ENCODE peak calls at places on chromosome 2, in eight cellular contexts. One of them, this sample, is unnamed.

GRCh38 chr2:20933692-20934091 is 110.2 kb downstream of the APOB start:
- DNase-seq in choroid plexus epithelial cell: no peak
- DNase-seq in HFF-Myc: no peak
- DNase-seq in astrocyte of the spinal cord: no peak
- DNase-seq in cardiac fibroblast: no peak
- DNase-seq in HL-60: no peak
- DNase-seq in sigmoid colon: no peak
- DNase-seq in uterus: no peak
- DNase-seq in this sample: no peak

GRCh38 chr2:188976545-188977268 is 2.5 kb downstream of the COL3A1 start:
- DNase-seq in HL-60: no peak
- DNase-seq in choroid plexus epithelial cell: peak; percentile 87
- DNase-seq in astrocyte of the spinal cord: peak; percentile 54
- DNase-seq in uterus: no peak
- DNase-seq in cardiac fibroblast: peak; percentile 82
- DNase-seq in sigmoid colon: no peak
- DNase-seq in HFF-Myc: no peak
- DNase-seq in this sample: peak; percentile 45

GRCh38 chr2:157786663-157787363 is 89.3 kb downstream of the ACVR1 start:
- DNase-seq in HFF-Myc: no peak
- DNase-seq in uterus: no peak
- DNase-seq in astrocyte of the spinal cord: no peak
- DNase-seq in HL-60: no peak
- DNase-seq in sigmoid colon: no peak
- DNase-seq in cardiac fibroblast: peak; percentile 7
- DNase-seq in choroid plexus epithelial cell: no peak
- DNase-seq in this sample: peak; percentile 74

GRCh38 chr2:18378020-18378653 is 182.3 kb downstream of the RDH14 start:
- DNase-seq in uterus: no peak
- DNase-seq in HL-60: no peak
- DNase-seq in cardiac fibroblast: peak; percentile 62
- DNase-seq in sigmoid colon: no peak
- DNase-seq in choroid plexus epithelial cell: peak; percentile 64
- DNase-seq in astrocyte of the spinal cord: peak; percentile 49
- DNase-seq in HFF-Myc: no peak
- DNase-seq in this sample: peak; percentile 47

GRCh38 chr2:3839489-3839888 is 136.1 kb downstream of the DCDC2C start:
- DNase-seq in HL-60: no peak
- DNase-seq in choroid plexus epithelial cell: peak; percentile 6
- DNase-seq in astrocyte of the spinal cord: no peak
- DNase-seq in cardiac fibroblast: no peak
- DNase-seq in uterus: no peak
- DNase-seq in sigmoid colon: no peak
- DNase-seq in HFF-Myc: no peak
- DNase-seq in this sample: no peak

GRCh38 chr2:195319112-195319460 is 337.9 kb upstream of the SLC39A10 start:
- DNase-seq in cardiac fibroblast: peak; percentile 59
- DNase-seq in HL-60: no peak
- DNase-seq in sigmoid colon: no peak
- DNase-seq in astrocyte of the spinal cord: peak; percentile 70
- DNase-seq in uterus: no peak
- DNase-seq in HFF-Myc: no peak
- DNase-seq in choroid plexus epithelial cell: peak; percentile 86
- DNase-seq in this sample: peak; percentile 94

GRCh38 chr2:40668435-40668834 is 216.5 kb upstream of the SLC8A1 start:
- DNase-seq in sigmoid colon: peak; percentile 70
- DNase-seq in HL-60: peak; percentile 56
- DNase-seq in astrocyte of the spinal cord: no peak
- DNase-seq in HFF-Myc: no peak
- DNase-seq in cardiac fibroblast: peak; percentile 59
- DNase-seq in uterus: peak; percentile 62
- DNase-seq in choroid plexus epithelial cell: peak; percentile 36
- DNase-seq in this sample: peak; percentile 2

GRCh38 chr2:113760400-113760799 is 4.0 kb upstream of the SLC35F5 start:
- DNase-seq in uterus: no peak
- DNase-seq in astrocyte of the spinal cord: peak; percentile 57
- DNase-seq in HL-60: no peak
- DNase-seq in choroid plexus epithelial cell: peak; percentile 88
- DNase-seq in sigmoid colon: no peak
- DNase-seq in HFF-Myc: no peak
- DNase-seq in cardiac fibroblast: peak; percentile 92
- DNase-seq in this sample: no peak

GRCh38 chr2:196073521-196073920 is 4.9 kb upstream of the DNAH7 start:
- DNase-seq in choroid plexus epithelial cell: no peak
- DNase-seq in HFF-Myc: no peak
- DNase-seq in HL-60: no peak
- DNase-seq in cardiac fibroblast: no peak
- DNase-seq in uterus: no peak
- DNase-seq in sigmoid colon: no peak
- DNase-seq in astrocyte of the spinal cord: no peak
- DNase-seq in this sample: no peak

GRCh38 chr2:75646583-75647425 is at the start of gene MRPL19:
- DNase-seq in uterus: peak; percentile 79
- DNase-seq in sigmoid colon: peak; percentile 92
- DNase-seq in cardiac fibroblast: peak; percentile 95
- DNase-seq in choroid plexus epithelial cell: peak; percentile 95
- DNase-seq in astrocyte of the spinal cord: peak; percentile 94
- DNase-seq in HL-60: peak; percentile 59
- DNase-seq in HFF-Myc: peak; percentile 87
- DNase-seq in this sample: peak; percentile 94

GRCh38 chr2:75646090-75646582 is 447 bp upstream of the MRPL19 start:
- DNase-seq in choroid plexus epithelial cell: no peak
- DNase-seq in HFF-Myc: no peak
- DNase-seq in uterus: no peak
- DNase-seq in astrocyte of the spinal cord: no peak
- DNase-seq in HL-60: no peak
- DNase-seq in sigmoid colon: no peak
- DNase-seq in cardiac fibroblast: no peak
- DNase-seq in this sample: no peak

GRCh38 chr2:75645643-75646042 is 940 bp upstream of the MRPL19 start:
- DNase-seq in uterus: no peak
- DNase-seq in cardiac fibroblast: no peak
- DNase-seq in HL-60: no peak
- DNase-seq in sigmoid colon: no peak
- DNase-seq in astrocyte of the spinal cord: no peak
- DNase-seq in choroid plexus epithelial cell: no peak
- DNase-seq in HFF-Myc: no peak
- DNase-seq in this sample: no peak

GRCh38 chr2:75641587-75641986 is 5.0 kb upstream of the MRPL19 start:
- DNase-seq in astrocyte of the spinal cord: no peak
- DNase-seq in uterus: no peak
- DNase-seq in HFF-Myc: no peak
- DNase-seq in choroid plexus epithelial cell: no peak
- DNase-seq in sigmoid colon: no peak
- DNase-seq in cardiac fibroblast: peak; percentile 53
- DNase-seq in HL-60: no peak
- DNase-seq in this sample: no peak

GRCh38 chr2:75643980-75644379 is 2.6 kb upstream of the MRPL19 start:
- DNase-seq in cardiac fibroblast: no peak
- DNase-seq in HL-60: no peak
- DNase-seq in uterus: no peak
- DNase-seq in HFF-Myc: no peak
- DNase-seq in sigmoid colon: no peak
- DNase-seq in astrocyte of the spinal cord: no peak
- DNase-seq in choroid plexus epithelial cell: no peak
- DNase-seq in this sample: no peak
- H3K4me3 ChIP-seq in cardiac fibroblast: no peak overlapping the region
- H3K4me3 ChIP-seq in HL-60: no peak overlapping the region
- H3K4me3 ChIP-seq in uterus: no peak overlapping the region
- H3K4me3 ChIP-seq in HFF-Myc: no peak overlapping the region
- H3K4me3 ChIP-seq in sigmoid colon: no peak overlapping the region
- H3K4me3 ChIP-seq in astrocyte of the spinal cord: no peak overlapping the region
- H3K4me3 ChIP-seq in choroid plexus epithelial cell: no peak overlapping the region
- H3K4me3 ChIP-seq in this sample: no peak overlapping the region

GRCh38 chr2:108963057-108963456 is 26.0 kb downstream of the EDAR start:
- DNase-seq in HL-60: no peak
- DNase-seq in cardiac fibroblast: no peak
- DNase-seq in sigmoid colon: no peak
- DNase-seq in astrocyte of the spinal cord: no peak
- DNase-seq in uterus: no peak
- DNase-seq in choroid plexus epithelial cell: no peak
- DNase-seq in HFF-Myc: no peak
- DNase-seq in this sample: no peak

GRCh38 chr2:108958002-108958401 is 31.0 kb downstream of the EDAR start:
- DNase-seq in cardiac fibroblast: no peak
- DNase-seq in choroid plexus epithelial cell: no peak
- DNase-seq in sigmoid colon: no peak
- DNase-seq in uterus: no peak
- DNase-seq in HFF-Myc: no peak
- DNase-seq in HL-60: no peak
- DNase-seq in astrocyte of the spinal cord: no peak
- DNase-seq in this sample: peak; percentile 32

GRCh38 chr2:108958632-108959341 is 30.2 kb downstream of the EDAR start:
- DNase-seq in HFF-Myc: no peak
- DNase-seq in choroid plexus epithelial cell: no peak
- DNase-seq in sigmoid colon: no peak
- DNase-seq in uterus: no peak
- DNase-seq in astrocyte of the spinal cord: no peak
- DNase-seq in HL-60: no peak
- DNase-seq in cardiac fibroblast: no peak
- DNase-seq in this sample: no peak

GRCh38 chr2:108959401-108959800 is 29.6 kb downstream of the EDAR start:
- DNase-seq in astrocyte of the spinal cord: no peak
- DNase-seq in choroid plexus epithelial cell: no peak
- DNase-seq in HFF-Myc: no peak
- DNase-seq in HL-60: no peak
- DNase-seq in cardiac fibroblast: no peak
- DNase-seq in uterus: no peak
- DNase-seq in sigmoid colon: no peak
- DNase-seq in this sample: peak; percentile 50

DNA sequence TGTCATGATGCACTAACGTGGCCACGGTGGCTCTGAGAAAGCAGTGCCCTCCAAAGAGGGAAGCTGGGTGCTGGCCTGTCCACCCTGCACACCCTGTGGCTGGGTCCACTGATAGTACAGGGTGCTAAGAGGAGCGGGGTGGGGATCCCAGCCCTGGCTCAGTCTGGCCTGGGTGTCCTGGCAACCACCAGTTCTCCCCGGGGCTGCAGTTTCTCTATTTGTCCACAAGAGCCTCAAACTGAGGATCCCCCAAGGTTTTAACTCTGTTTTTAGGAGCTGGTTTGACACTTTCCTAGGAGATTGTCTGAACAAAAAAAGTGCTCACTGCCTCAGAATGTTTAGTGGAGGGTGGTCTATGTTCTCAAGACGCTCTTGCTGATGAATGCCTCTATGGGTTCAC is 29.0 kb downstream of the EDAR start:
- DNase-seq in HL-60: no peak
- DNase-seq in choroid plexus epithelial cell: peak; percentile 15
- DNase-seq in cardiac fibroblast: no peak
- DNase-seq in uterus: no peak
- DNase-seq in sigmoid colon: no peak
- DNase-seq in HFF-Myc: no peak
- DNase-seq in astrocyte of the spinal cord: no peak
- DNase-seq in this sample: no peak
- TF ChIP-seq CTCF in HL-60: no peak
- TF ChIP-seq CTCF in choroid plexus epithelial cell: peak; percentile 35
- TF ChIP-seq CTCF in cardiac fibroblast: peak; percentile 24
- TF ChIP-seq CTCF in uterus: no peak
- TF ChIP-seq CTCF in sigmoid colon: no peak
- TF ChIP-seq CTCF in HFF-Myc: peak; percentile 12
- TF ChIP-seq CTCF in astrocyte of the spinal cord: no peak
- TF ChIP-seq CTCF in this sample: no peak

DNA sequence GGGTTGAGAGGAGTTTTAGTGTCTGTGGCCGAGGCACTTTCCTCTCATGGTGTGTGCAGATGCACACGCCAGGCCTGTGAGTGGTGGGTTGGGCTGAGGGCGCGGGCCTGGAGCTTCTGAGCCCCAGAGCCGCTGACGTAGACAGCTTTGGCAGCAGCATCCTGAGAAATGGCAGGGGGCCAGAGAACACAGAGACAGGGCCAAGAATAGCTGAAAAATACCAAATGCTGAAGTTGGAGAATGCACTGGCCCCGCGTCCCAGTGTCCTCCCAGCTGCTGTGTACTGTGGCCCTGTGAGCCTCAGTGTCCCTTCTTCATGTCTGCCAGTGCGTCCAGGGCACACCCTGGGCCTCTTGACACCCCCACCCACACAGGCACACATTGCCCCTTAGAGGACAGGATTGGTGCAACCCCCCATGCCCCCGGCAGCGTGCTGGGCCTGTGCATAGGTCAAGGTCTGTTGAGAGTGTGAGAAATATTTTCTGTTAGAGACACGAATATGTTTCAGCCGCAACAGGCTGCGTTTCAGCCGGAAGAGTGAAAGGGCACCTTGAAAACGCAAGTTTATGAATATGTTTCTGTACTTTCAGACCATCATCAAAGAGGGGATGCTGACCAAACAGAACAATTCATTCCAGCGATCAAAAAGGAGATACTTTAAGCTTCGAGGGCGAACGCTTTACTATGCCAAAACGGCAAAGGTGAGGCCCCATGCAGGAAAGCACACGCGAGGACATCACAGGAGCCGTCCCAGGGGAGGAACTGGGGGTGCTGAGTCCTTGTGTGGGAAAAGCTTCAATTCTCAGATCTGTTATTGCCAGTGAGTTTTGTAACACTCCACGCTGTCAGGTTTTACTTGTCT is 33.6 kb downstream of the DGKD start:
- DNase-seq in uterus: peak; percentile 96
- DNase-seq in astrocyte of the spinal cord: peak; percentile 98
- DNase-seq in sigmoid colon: peak; percentile 97
- DNase-seq in choroid plexus epithelial cell: peak; percentile 99
- DNase-seq in cardiac fibroblast: peak; percentile 99
- DNase-seq in HFF-Myc: peak; percentile 73
- DNase-seq in HL-60: no peak
- DNase-seq in this sample: no peak
- H3K4me3 ChIP-seq in uterus: peak overlapping the region; percentile 15
- H3K4me3 ChIP-seq in astrocyte of the spinal cord: no peak overlapping the region
- H3K4me3 ChIP-seq in sigmoid colon: peak overlapping the region; percentile 24
- H3K4me3 ChIP-seq in choroid plexus epithelial cell: peak overlapping the region; percentile 30
- H3K4me3 ChIP-seq in cardiac fibroblast: no peak overlapping the region
- H3K4me3 ChIP-seq in HFF-Myc: no peak overlapping the region
- H3K4me3 ChIP-seq in HL-60: no peak overlapping the region
- H3K4me3 ChIP-seq in this sample: no peak overlapping the region

GRCh38 chr2:10910625-10911024 is 1.1 kb upstream of the KCNF1 start:
- DNase-seq in sigmoid colon: peak; percentile 29
- DNase-seq in cardiac fibroblast: no peak
- DNase-seq in uterus: no peak
- DNase-seq in HFF-Myc: no peak
- DNase-seq in HL-60: no peak
- DNase-seq in astrocyte of the spinal cord: no peak
- DNase-seq in choroid plexus epithelial cell: no peak
- DNase-seq in this sample: no peak

GRCh38 chr2:10909996-10910341 is 1.8 kb upstream of the KCNF1 start:
- DNase-seq in astrocyte of the spinal cord: no peak
- DNase-seq in HFF-Myc: no peak
- DNase-seq in cardiac fibroblast: no peak
- DNase-seq in HL-60: no peak
- DNase-seq in choroid plexus epithelial cell: no peak
- DNase-seq in sigmoid colon: no peak
- DNase-seq in uterus: no peak
- DNase-seq in this sample: no peak

GRCh38 chr2:10911291-10912075 is at the start of gene KCNF1:
- DNase-seq in HFF-Myc: no peak
- DNase-seq in HL-60: no peak
- DNase-seq in choroid plexus epithelial cell: peak; percentile 53
- DNase-seq in sigmoid colon: peak; percentile 59
- DNase-seq in cardiac fibroblast: peak; percentile 66
- DNase-seq in uterus: no peak
- DNase-seq in astrocyte of the spinal cord: peak; percentile 55
- DNase-seq in this sample: peak; percentile 69

GRCh38 chr2:10908195-10908594 is 3.5 kb upstream of the KCNF1 start:
- DNase-seq in cardiac fibroblast: no peak
- DNase-seq in sigmoid colon: no peak
- DNase-seq in uterus: no peak
- DNase-seq in choroid plexus epithelial cell: no peak
- DNase-seq in HFF-Myc: no peak
- DNase-seq in astrocyte of the spinal cord: no peak
- DNase-seq in HL-60: no peak
- DNase-seq in this sample: no peak

GRCh38 chr2:10909050-10909995 is 2.4 kb upstream of the KCNF1 start:
- DNase-seq in choroid plexus epithelial cell: peak; percentile 10
- DNase-seq in astrocyte of the spinal cord: no peak
- DNase-seq in cardiac fibroblast: no peak
- DNase-seq in HFF-Myc: no peak
- DNase-seq in uterus: no peak
- DNase-seq in sigmoid colon: peak; percentile 54
- DNase-seq in HL-60: no peak
- DNase-seq in this sample: no peak
- TF ChIP-seq CTCF in choroid plexus epithelial cell: peak; percentile 51
- TF ChIP-seq CTCF in astrocyte of the spinal cord: peak; percentile 58
- TF ChIP-seq CTCF in cardiac fibroblast: peak; percentile 48
- TF ChIP-seq CTCF in HFF-Myc: peak; percentile 58
- TF ChIP-seq CTCF in uterus: no peak
- TF ChIP-seq CTCF in sigmoid colon: no peak
- TF ChIP-seq CTCF in HL-60: peak; percentile 1
- TF ChIP-seq CTCF in this sample: peak; percentile 38